ENCODE peak calls at places on chromosomes 11 and 22, in seven cellular contexts. One of them, this sample, is unnamed.

GRCh38 chr22:25402501-25403283 is 161.8 kb upstream of the GRK3 start:
- DNase-seq in GM12891: no peak
- DNase-seq in prostate gland: peak; percentile 41
- DNase-seq in HCT116: no peak
- DNase-seq in endothelial cell of umbilical vein: no peak
- DNase-seq in GM12892: no peak
- DNase-seq in esophagus muscularis mucosa: no peak
- DNase-seq in this sample: no peak

GRCh38 chr22:41619979-41620645 is 731 bp downstream of the DESI1 start:
- DNase-seq in prostate gland: peak; percentile 38
- DNase-seq in esophagus muscularis mucosa: no peak
- DNase-seq in endothelial cell of umbilical vein: no peak
- DNase-seq in HCT116: no peak
- DNase-seq in GM12891: peak; percentile 19
- DNase-seq in GM12892: peak; percentile 25
- DNase-seq in this sample: peak; percentile 79

GRCh38 chr11:86802601-86803051 is 2.3 kb downstream of the PRSS23 start:
- DNase-seq in endothelial cell of umbilical vein: peak; percentile 80
- DNase-seq in esophagus muscularis mucosa: no peak
- DNase-seq in prostate gland: peak; percentile 28
- DNase-seq in GM12891: no peak
- DNase-seq in GM12892: no peak
- DNase-seq in HCT116: peak; percentile 53
- DNase-seq in this sample: no peak

GRCh38 chr22:17143826-17144225 is 15.3 kb downstream of the HDHD5 start:
- DNase-seq in esophagus muscularis mucosa: no peak
- DNase-seq in GM12892: no peak
- DNase-seq in prostate gland: no peak
- DNase-seq in HCT116: no peak
- DNase-seq in GM12891: no peak
- DNase-seq in endothelial cell of umbilical vein: no peak
- DNase-seq in this sample: no peak

GRCh38 chr22:31940506-31940905 is 3.8 kb upstream of the YWHAH start:
- DNase-seq in esophagus muscularis mucosa: no peak
- DNase-seq in HCT116: no peak
- DNase-seq in GM12892: no peak
- DNase-seq in GM12891: no peak
- DNase-seq in prostate gland: no peak
- DNase-seq in endothelial cell of umbilical vein: no peak
- DNase-seq in this sample: no peak

GRCh38 chr22:40025856-40026255 is 31.1 kb downstream of the FAM83F start:
- DNase-seq in GM12892: no peak
- DNase-seq in endothelial cell of umbilical vein: no peak
- DNase-seq in GM12891: no peak
- DNase-seq in esophagus muscularis mucosa: no peak
- DNase-seq in prostate gland: no peak
- DNase-seq in HCT116: no peak
- DNase-seq in this sample: no peak

GRCh38 chr11:88320149-88320559 is 17.4 kb downstream of the CTSC start:
- DNase-seq in prostate gland: no peak
- DNase-seq in HCT116: no peak
- DNase-seq in GM12892: no peak
- DNase-seq in endothelial cell of umbilical vein: peak; percentile 25
- DNase-seq in esophagus muscularis mucosa: no peak
- DNase-seq in GM12891: no peak
- DNase-seq in this sample: no peak

GRCh38 chr11:134560566-134561347 is 148.7 kb upstream of the B3GAT1 start:
- DNase-seq in esophagus muscularis mucosa: no peak
- DNase-seq in prostate gland: no peak
- DNase-seq in endothelial cell of umbilical vein: no peak
- DNase-seq in HCT116: no peak
- DNase-seq in GM12891: no peak
- DNase-seq in GM12892: no peak
- DNase-seq in this sample: no peak

GRCh38 chr11:10329935-10330334 is 25.1 kb downstream of the ADM start:
- DNase-seq in prostate gland: no peak
- DNase-seq in esophagus muscularis mucosa: peak; percentile 26
- DNase-seq in GM12892: no peak
- DNase-seq in HCT116: no peak
- DNase-seq in GM12891: no peak
- DNase-seq in endothelial cell of umbilical vein: peak; percentile 84
- DNase-seq in this sample: no peak

GRCh38 chr11:128632151-128632791 is 44.9 kb upstream of the ETS1 start:
- DNase-seq in GM12892: no peak
- DNase-seq in endothelial cell of umbilical vein: peak; percentile 59
- DNase-seq in GM12891: no peak
- DNase-seq in esophagus muscularis mucosa: peak; percentile 91
- DNase-seq in prostate gland: no peak
- DNase-seq in HCT116: peak; percentile 19
- DNase-seq in this sample: no peak

GRCh38 chr11:87224486-87224885 is 186.8 kb downstream of the TMEM135 start:
- DNase-seq in prostate gland: no peak
- DNase-seq in GM12891: no peak
- DNase-seq in esophagus muscularis mucosa: no peak
- DNase-seq in GM12892: no peak
- DNase-seq in endothelial cell of umbilical vein: peak; percentile 79
- DNase-seq in HCT116: no peak
- DNase-seq in this sample: no peak

GRCh38 chr22:20783844-20784723 is 10.2 kb downstream of the SERPIND1 start:
- DNase-seq in prostate gland: peak; percentile 55
- DNase-seq in GM12892: peak; percentile 47
- DNase-seq in endothelial cell of umbilical vein: peak; percentile 85
- DNase-seq in GM12891: peak; percentile 53
- DNase-seq in esophagus muscularis mucosa: no peak
- DNase-seq in HCT116: peak; percentile 34
- DNase-seq in this sample: peak; percentile 51

GRCh38 chr22:39501644-39502108 is 414 bp upstream of the MIEF1 start:
- DNase-seq in HCT116: no peak
- DNase-seq in esophagus muscularis mucosa: no peak
- DNase-seq in endothelial cell of umbilical vein: no peak
- DNase-seq in GM12892: no peak
- DNase-seq in GM12891: no peak
- DNase-seq in prostate gland: no peak
- DNase-seq in this sample: no peak

GRCh38 chr11:67648140-67648795 is 2.3 kb downstream of the ACY3 start:
- DNase-seq in endothelial cell of umbilical vein: no peak
- DNase-seq in GM12891: peak; percentile 78
- DNase-seq in GM12892: peak; percentile 78
- DNase-seq in esophagus muscularis mucosa: no peak
- DNase-seq in HCT116: peak; percentile 59
- DNase-seq in prostate gland: no peak
- DNase-seq in this sample: peak; percentile 55

GRCh38 chr11:105670811-105671210 is 60.9 kb downstream of the GRIA4 start:
- DNase-seq in endothelial cell of umbilical vein: no peak
- DNase-seq in prostate gland: no peak
- DNase-seq in HCT116: peak; percentile 13
- DNase-seq in GM12891: no peak
- DNase-seq in esophagus muscularis mucosa: no peak
- DNase-seq in GM12892: no peak
- DNase-seq in this sample: no peak

GRCh38 chr22:32789797-32790620 is 11.5 kb upstream of the TIMP3 start:
- DNase-seq in GM12891: no peak
- DNase-seq in prostate gland: no peak
- DNase-seq in GM12892: no peak
- DNase-seq in HCT116: no peak
- DNase-seq in endothelial cell of umbilical vein: no peak
- DNase-seq in esophagus muscularis mucosa: no peak
- DNase-seq in this sample: no peak

GRCh38 chr22:48695251-48695650 is 1132.4 kb downstream of the BRD1 start:
- DNase-seq in HCT116: no peak
- DNase-seq in endothelial cell of umbilical vein: no peak
- DNase-seq in esophagus muscularis mucosa: no peak
- DNase-seq in GM12892: no peak
- DNase-seq in GM12891: no peak
- DNase-seq in prostate gland: no peak
- DNase-seq in this sample: no peak

GRCh38 chr11:93842461-93842860 is 8.0 kb downstream of the VSTM5 start:
- DNase-seq in endothelial cell of umbilical vein: peak; percentile 9
- DNase-seq in GM12891: no peak
- DNase-seq in HCT116: peak; percentile 67
- DNase-seq in prostate gland: no peak
- DNase-seq in GM12892: no peak
- DNase-seq in esophagus muscularis mucosa: no peak
- DNase-seq in this sample: no peak

GRCh38 chr11:70597751-70598377 is 199.5 kb downstream of the CTTN start:
- DNase-seq in prostate gland: no peak
- DNase-seq in endothelial cell of umbilical vein: no peak
- DNase-seq in GM12891: no peak
- DNase-seq in HCT116: no peak
- DNase-seq in GM12892: no peak
- DNase-seq in esophagus muscularis mucosa: no peak
- DNase-seq in this sample: no peak

GRCh38 chr11:15434529-15434928 is 319.8 kb downstream of the INSC start:
- DNase-seq in prostate gland: no peak
- DNase-seq in GM12892: no peak
- DNase-seq in HCT116: no peak
- DNase-seq in esophagus muscularis mucosa: peak; percentile 45
- DNase-seq in GM12891: no peak
- DNase-seq in endothelial cell of umbilical vein: no peak
- DNase-seq in this sample: no peak

GRCh38 chr22:24303007-24303406 is 32.4 kb downstream of the SPECC1L start:
- DNase-seq in GM12891: no peak
- DNase-seq in esophagus muscularis mucosa: no peak
- DNase-seq in GM12892: no peak
- DNase-seq in endothelial cell of umbilical vein: no peak
- DNase-seq in prostate gland: no peak
- DNase-seq in HCT116: no peak
- DNase-seq in this sample: no peak

GRCh38 chr11:114259551-114259983 is 36.6 kb upstream of the NNMT start:
- DNase-seq in prostate gland: no peak
- DNase-seq in HCT116: no peak
- DNase-seq in GM12891: no peak
- DNase-seq in GM12892: no peak
- DNase-seq in esophagus muscularis mucosa: no peak
- DNase-seq in endothelial cell of umbilical vein: no peak
- DNase-seq in this sample: no peak

GRCh38 chr11:114257621-114258558 is 38.3 kb upstream of the NNMT start:
- DNase-seq in GM12892: no peak
- DNase-seq in endothelial cell of umbilical vein: peak; percentile 42
- DNase-seq in esophagus muscularis mucosa: no peak
- DNase-seq in GM12891: no peak
- DNase-seq in prostate gland: peak; percentile 70
- DNase-seq in HCT116: no peak
- DNase-seq in this sample: peak; percentile 58

GRCh38 chr11:114258696-114259095 is 37.5 kb upstream of the NNMT start:
- DNase-seq in GM12891: no peak
- DNase-seq in esophagus muscularis mucosa: no peak
- DNase-seq in GM12892: no peak
- DNase-seq in HCT116: no peak
- DNase-seq in prostate gland: no peak
- DNase-seq in endothelial cell of umbilical vein: no peak
- DNase-seq in this sample: no peak

GRCh38 chr11:114260077-114260476 is 36.1 kb upstream of the NNMT start:
- DNase-seq in GM12892: no peak
- DNase-seq in HCT116: no peak
- DNase-seq in endothelial cell of umbilical vein: no peak
- DNase-seq in prostate gland: no peak
- DNase-seq in esophagus muscularis mucosa: no peak
- DNase-seq in GM12891: no peak
- DNase-seq in this sample: no peak

DNA sequence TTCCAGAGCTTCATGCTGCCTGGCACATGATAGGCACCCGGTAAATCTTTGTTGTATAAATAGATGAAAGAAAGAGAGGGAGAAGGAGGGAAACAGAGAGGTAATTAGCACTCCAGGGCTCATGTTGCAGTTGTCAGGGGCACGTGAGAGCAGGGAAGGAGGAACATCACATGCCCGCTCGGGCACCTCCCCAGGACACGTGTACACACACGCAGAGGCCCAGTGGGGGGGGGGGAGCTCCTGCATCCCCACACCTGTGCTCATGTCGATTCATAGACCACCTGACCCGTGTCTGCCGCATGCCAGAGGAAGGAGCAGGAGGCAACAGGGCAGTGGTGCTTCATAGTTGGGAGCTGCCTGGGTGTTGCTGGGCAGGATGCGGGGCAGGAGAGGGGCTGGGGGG is 37.1 kb upstream of the NNMT start:
- DNase-seq in GM12892: no peak
- DNase-seq in HCT116: no peak
- DNase-seq in prostate gland: peak; percentile 84
- DNase-seq in endothelial cell of umbilical vein: no peak
- DNase-seq in esophagus muscularis mucosa: no peak
- DNase-seq in GM12891: no peak
- DNase-seq in this sample: peak; percentile 75
- TF ChIP-seq POLR2AphosphoS5 in GM12892: no peak
- TF ChIP-seq POLR2AphosphoS5 in HCT116: no peak
- TF ChIP-seq POLR2AphosphoS5 in prostate gland: peak; percentile 73
- TF ChIP-seq POLR2AphosphoS5 in endothelial cell of umbilical vein: no peak
- TF ChIP-seq POLR2AphosphoS5 in esophagus muscularis mucosa: peak; percentile 50
- TF ChIP-seq POLR2AphosphoS5 in GM12891: no peak
- TF ChIP-seq POLR2AphosphoS5 in this sample: peak; percentile 9

GRCh38 chr11:47578524-47579460 is at the start of the genes KBTBD4 and NDUFS3:
- DNase-seq in prostate gland: peak; percentile 90
- DNase-seq in GM12892: peak; percentile 85
- DNase-seq in GM12891: peak; percentile 88
- DNase-seq in HCT116: peak; percentile 83
- DNase-seq in esophagus muscularis mucosa: peak; percentile 96
- DNase-seq in endothelial cell of umbilical vein: peak; percentile 84
- DNase-seq in this sample: peak; percentile 93
- TF ChIP-seq POLR2A in prostate gland: peak; percentile 40
- TF ChIP-seq POLR2A in GM12892: peak; percentile 87
- TF ChIP-seq POLR2A in GM12891: peak; percentile 82
- TF ChIP-seq POLR2A in HCT116: peak; percentile 42
- TF ChIP-seq POLR2A in esophagus muscularis mucosa: peak; percentile 47
- TF ChIP-seq POLR2A in endothelial cell of umbilical vein: peak; percentile 63
- TF ChIP-seq POLR2A in this sample: no peak

DNA sequence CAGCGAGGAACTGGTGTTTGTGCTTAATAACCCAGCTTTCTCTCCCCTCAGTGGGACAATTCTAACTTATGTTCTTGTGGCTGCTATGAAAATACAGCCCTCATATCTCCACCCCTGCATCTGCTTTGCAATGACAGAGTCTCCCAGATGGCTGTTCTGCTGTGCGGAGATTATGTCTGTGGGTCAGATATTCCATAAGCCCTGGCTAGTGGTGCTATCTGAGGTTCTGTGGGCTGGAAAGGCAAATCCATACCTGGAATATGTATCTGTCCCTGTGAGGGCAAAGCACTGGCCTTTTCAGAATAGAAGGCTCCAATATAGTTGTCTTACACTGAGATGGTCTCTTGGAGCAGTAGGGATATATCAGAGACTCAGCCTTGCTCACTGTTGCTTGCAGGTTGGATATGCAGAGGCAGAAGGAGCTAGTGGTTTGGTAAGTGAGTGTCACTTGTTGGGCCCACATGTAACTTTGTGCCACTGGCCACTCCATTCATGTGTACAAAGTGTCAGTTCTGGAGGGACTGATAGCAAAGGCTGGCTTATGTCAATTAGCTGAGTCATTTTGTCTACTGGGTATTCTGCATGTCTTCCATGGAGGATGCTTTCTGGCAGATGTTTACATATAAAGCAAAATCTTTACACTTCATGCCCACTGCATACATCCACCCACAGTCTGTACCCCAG is 246.6 kb downstream of the FAM76B start:
- DNase-seq in HCT116: no peak
- DNase-seq in GM12891: no peak
- DNase-seq in esophagus muscularis mucosa: peak; percentile 68
- DNase-seq in endothelial cell of umbilical vein: no peak
- DNase-seq in prostate gland: no peak
- DNase-seq in GM12892: no peak
- DNase-seq in this sample: no peak
- TF ChIP-seq POLR2AphosphoS5 in HCT116: no peak
- TF ChIP-seq POLR2AphosphoS5 in GM12891: no peak
- TF ChIP-seq POLR2AphosphoS5 in esophagus muscularis mucosa: no peak
- TF ChIP-seq POLR2AphosphoS5 in endothelial cell of umbilical vein: no peak
- TF ChIP-seq POLR2AphosphoS5 in prostate gland: no peak
- TF ChIP-seq POLR2AphosphoS5 in GM12892: no peak
- TF ChIP-seq POLR2AphosphoS5 in this sample: no peak

GRCh38 chr11:65915821-65916251 is 3.0 kb downstream of the C11orf68 start:
- DNase-seq in GM12891: no peak
- DNase-seq in esophagus muscularis mucosa: no peak
- DNase-seq in endothelial cell of umbilical vein: peak; percentile 94
- DNase-seq in GM12892: no peak
- DNase-seq in HCT116: peak; percentile 89
- DNase-seq in prostate gland: peak; percentile 44
- DNase-seq in this sample: peak; percentile 81
- TF ChIP-seq POLR2A in GM12891: peak; percentile 43
- TF ChIP-seq POLR2A in esophagus muscularis mucosa: no peak
- TF ChIP-seq POLR2A in endothelial cell of umbilical vein: peak; percentile 72
- TF ChIP-seq POLR2A in GM12892: no peak
- TF ChIP-seq POLR2A in HCT116: no peak
- TF ChIP-seq POLR2A in prostate gland: peak; percentile 23
- TF ChIP-seq POLR2A in this sample: no peak